ENCODE peak calls at places on chromosome 7, in five cellular contexts. F, W, G, Q and R are unnamed samples.

GRCh38 chr7:39712746-39713145 is 89.4 kb downstream of the RALA start:
- DNase-seq in W (no peak), Q (no peak), F (no peak), G (no peak), R (no peak)

GRCh38 chr7:127803626-127804025 is 151.6 kb downstream of the SND1 start:
- DNase-seq in G (no peak), F (no peak), W (peak; percentile 35), Q (no peak), R (no peak)

GRCh38 chr7:22651036-22651435 is 76.0 kb upstream of the IL6 start:
- DNase-seq in Q (no peak), G (no peak), F (no peak), W (no peak), R (no peak)

GRCh38 chr7:50614721-50615518 is 49.7 kb upstream of the DDC start:
- DNase-seq in G (no peak), F (no peak), W (no peak), Q (peak; percentile 36), R (no peak)

GRCh38 chr7:48089415-48089975 is 430 bp downstream of the UPP1 start:
- DNase-seq in Q (no peak), G (no peak), F (no peak), W (no peak), R (peak; percentile 55)

GRCh38 chr7:101240226-101241014 is 2.8 kb upstream of the CLDN15 start:
- DNase-seq in F (no peak), W (no peak), G (no peak), Q (no peak), R (no peak)

GRCh38 chr7:132759482-132760240 is 183.4 kb upstream of the PLXNA4 start:
- DNase-seq in W (no peak), F (no peak), G (no peak), Q (no peak), R (no peak)

GRCh38 chr7:146208484-146208883 is 91.9 kb downstream of the CNTNAP2 start:
- DNase-seq in W (no peak), F (no peak), G (no peak), Q (no peak), R (no peak)

GRCh38 chr7:93150200-93150835 is 2.1 kb upstream of the SAMD9L start:
- DNase-seq in G (no peak), W (peak; percentile 59), F (no peak), Q (no peak), R (no peak)